ENCODE peak calls at places on chromosomes 1 and 21, in four cellular contexts. O is DMS79, G is ACHN, D is psoas muscle. T is an unnamed sample.

GRCh38 chr1:72281144-72281543 is 1.2 kb downstream of the NEGR1 start:
- DNase-seq in O (no peak), G (no peak), D (no peak), T (no peak)

GRCh38 chr1:147539122-147539575 is 2.2 kb upstream of the BCL9 start:
- DNase-seq in O (peak; percentile 47), G (peak; percentile 97), D (no peak), T (no peak)

GRCh38 chr1:16145988-16146887 is 9.6 kb downstream of the EPHA2 start:
- DNase-seq in O (no peak), G (peak; percentile 90), D (peak; percentile 68), T (no peak)

GRCh38 chr1:245091818-245092637 is 62.8 kb upstream of the KIF26B start:
- DNase-seq in O (no peak), G (peak; percentile 94), D (no peak), T (no peak)

GRCh38 chr1:149879556-149879955 is 19.8 kb upstream of the BOLA1 start:
- DNase-seq in O (no peak), G (no peak), D (no peak), T (no peak)

GRCh38 chr1:204589409-204590038 is 73.3 kb downstream of the MDM4 start:
- DNase-seq in O (no peak), G (no peak), D (no peak), T (no peak)

GRCh38 chr1:11670747-11671146 is 6.7 kb downstream of the FBXO6 start:
- DNase-seq in O (no peak), G (no peak), D (no peak), T (no peak)

GRCh38 chr1:67646145-67647035 is 38.6 kb upstream of the GADD45A start:
- DNase-seq in O (peak; percentile 39), G (no peak), D (peak; percentile 59), T (no peak)

GRCh38 chr1:92443893-92444292 is 42.8 kb downstream of the GFI1 start:
- DNase-seq in O (no peak), G (no peak), D (no peak), T (no peak)

GRCh38 chr21:44429894-44430293 is 25.4 kb upstream of the LRRC3 start:
- DNase-seq in O (no peak), G (no peak), D (no peak), T (no peak)

GRCh38 chr1:29159773-29160172 is 21.9 kb downstream of the SRSF4 start:
- DNase-seq in O (no peak), G (no peak), D (no peak), T (no peak)

GRCh38 chr1:9249534-9250335 is 15.2 kb downstream of the H6PD start:
- DNase-seq in O (no peak), G (peak; percentile 44), D (peak; percentile 72), T (no peak)

GRCh38 chr1:110118636-110119396 is 6.6 kb downstream of the UBL4B start:
- DNase-seq in O (no peak), G (peak; percentile 7), D (no peak), T (no peak)

GRCh38 chr1:17207966-17208418 is 3.1 kb downstream of the PADI1 start:
- DNase-seq in O (no peak), G (peak; percentile 42), D (peak; percentile 23), T (no peak)